ENCODE peak calls at places on chromosomes 2 and 18, in nine cellular contexts. One of them, this sample, is unnamed.

GRCh38 chr2:170503971-170504819 is 210.9 kb upstream of the SP5 start:
- DNase-seq in activated CD4-positive, alpha-beta T cell treated with anti-CD3 and anti-CD28 coated beads, Interleukin-2, amount 50 U/mL, for 1 hour: no peak
- DNase-seq in HT1080: no peak
- DNase-seq in RWPE1: no peak
- DNase-seq in stimulated activated effector memory CD8-positive, alpha-beta T cell treated with anti-CD3 and anti-CD28 coated beads, Interleukin-12 subunit alpha, Interleukin-12 subunit beta, amount 100 ng/mL, for 72 hours: no peak
- DNase-seq in Kasumi-1: no peak
- DNase-seq in GM18507: no peak
- DNase-seq in body of pancreas: no peak
- DNase-seq in neural progenitor cell: peak; percentile 28
- DNase-seq in this sample: no peak

GRCh38 chr18:54117853-54118773 is 106.4 kb downstream of the MBD2 start:
- DNase-seq in RWPE1: no peak
- DNase-seq in activated CD4-positive, alpha-beta T cell treated with anti-CD3 and anti-CD28 coated beads, Interleukin-2, amount 50 U/mL, for 1 hour: no peak
- DNase-seq in Kasumi-1: no peak
- DNase-seq in body of pancreas: no peak
- DNase-seq in stimulated activated effector memory CD8-positive, alpha-beta T cell treated with anti-CD3 and anti-CD28 coated beads, Interleukin-12 subunit alpha, Interleukin-12 subunit beta, amount 100 ng/mL, for 72 hours: no peak
- DNase-seq in HT1080: no peak
- DNase-seq in GM18507: no peak
- DNase-seq in neural progenitor cell: peak; percentile 5
- DNase-seq in this sample: no peak

GRCh38 chr2:166942377-166942776 is 54.1 kb downstream of the XIRP2 start:
- DNase-seq in body of pancreas: no peak
- DNase-seq in Kasumi-1: no peak
- DNase-seq in neural progenitor cell: no peak
- DNase-seq in GM18507: no peak
- DNase-seq in RWPE1: no peak
- DNase-seq in HT1080: no peak
- DNase-seq in activated CD4-positive, alpha-beta T cell treated with anti-CD3 and anti-CD28 coated beads, Interleukin-2, amount 50 U/mL, for 1 hour: no peak
- DNase-seq in stimulated activated effector memory CD8-positive, alpha-beta T cell treated with anti-CD3 and anti-CD28 coated beads, Interleukin-12 subunit alpha, Interleukin-12 subunit beta, amount 100 ng/mL, for 72 hours: no peak
- DNase-seq in this sample: no peak

GRCh38 chr2:181430406-181431199 is 26.6 kb upstream of the ITGA4 start:
- DNase-seq in activated CD4-positive, alpha-beta T cell treated with anti-CD3 and anti-CD28 coated beads, Interleukin-2, amount 50 U/mL, for 1 hour: no peak
- DNase-seq in HT1080: peak; percentile 23
- DNase-seq in GM18507: no peak
- DNase-seq in body of pancreas: no peak
- DNase-seq in RWPE1: no peak
- DNase-seq in Kasumi-1: peak; percentile 96
- DNase-seq in neural progenitor cell: no peak
- DNase-seq in stimulated activated effector memory CD8-positive, alpha-beta T cell treated with anti-CD3 and anti-CD28 coated beads, Interleukin-12 subunit alpha, Interleukin-12 subunit beta, amount 100 ng/mL, for 72 hours: no peak
- DNase-seq in this sample: no peak

GRCh38 chr18:2169656-2170055 is 401.6 kb downstream of the METTL4 start:
- DNase-seq in stimulated activated effector memory CD8-positive, alpha-beta T cell treated with anti-CD3 and anti-CD28 coated beads, Interleukin-12 subunit alpha, Interleukin-12 subunit beta, amount 100 ng/mL, for 72 hours: no peak
- DNase-seq in activated CD4-positive, alpha-beta T cell treated with anti-CD3 and anti-CD28 coated beads, Interleukin-2, amount 50 U/mL, for 1 hour: no peak
- DNase-seq in Kasumi-1: no peak
- DNase-seq in HT1080: no peak
- DNase-seq in RWPE1: no peak
- DNase-seq in GM18507: no peak
- DNase-seq in neural progenitor cell: no peak
- DNase-seq in body of pancreas: no peak
- DNase-seq in this sample: no peak

GRCh38 chr2:236516708-236517107 is 52.9 kb upstream of the ACKR3 start:
- DNase-seq in Kasumi-1: no peak
- DNase-seq in activated CD4-positive, alpha-beta T cell treated with anti-CD3 and anti-CD28 coated beads, Interleukin-2, amount 50 U/mL, for 1 hour: no peak
- DNase-seq in body of pancreas: no peak
- DNase-seq in GM18507: no peak
- DNase-seq in neural progenitor cell: no peak
- DNase-seq in stimulated activated effector memory CD8-positive, alpha-beta T cell treated with anti-CD3 and anti-CD28 coated beads, Interleukin-12 subunit alpha, Interleukin-12 subunit beta, amount 100 ng/mL, for 72 hours: no peak
- DNase-seq in HT1080: no peak
- DNase-seq in RWPE1: no peak
- DNase-seq in this sample: no peak

GRCh38 chr2:168740360-168740759 is 62.1 kb upstream of the NOSTRIN start:
- DNase-seq in body of pancreas: no peak
- DNase-seq in HT1080: no peak
- DNase-seq in RWPE1: no peak
- DNase-seq in GM18507: no peak
- DNase-seq in activated CD4-positive, alpha-beta T cell treated with anti-CD3 and anti-CD28 coated beads, Interleukin-2, amount 50 U/mL, for 1 hour: no peak
- DNase-seq in Kasumi-1: no peak
- DNase-seq in stimulated activated effector memory CD8-positive, alpha-beta T cell treated with anti-CD3 and anti-CD28 coated beads, Interleukin-12 subunit alpha, Interleukin-12 subunit beta, amount 100 ng/mL, for 72 hours: no peak
- DNase-seq in neural progenitor cell: no peak
- DNase-seq in this sample: no peak

GRCh38 chr2:20600756-20601325 is 50.1 kb downstream of the HS1BP3 start:
- DNase-seq in RWPE1: no peak
- DNase-seq in activated CD4-positive, alpha-beta T cell treated with anti-CD3 and anti-CD28 coated beads, Interleukin-2, amount 50 U/mL, for 1 hour: no peak
- DNase-seq in Kasumi-1: peak; percentile 8
- DNase-seq in HT1080: no peak
- DNase-seq in body of pancreas: no peak
- DNase-seq in GM18507: no peak
- DNase-seq in neural progenitor cell: no peak
- DNase-seq in stimulated activated effector memory CD8-positive, alpha-beta T cell treated with anti-CD3 and anti-CD28 coated beads, Interleukin-12 subunit alpha, Interleukin-12 subunit beta, amount 100 ng/mL, for 72 hours: no peak
- DNase-seq in this sample: no peak